ENCODE peak calls at places on chromosomes 1 and 21, in five cellular contexts. Z, C, O, W and V are unnamed samples.

GRCh38 chr1:33615546-33615945 is 143.1 kb downstream of the ZSCAN20 start:
- DNase-seq in Z (no peak), C (no peak), O (no peak), W (no peak), V (no peak)

GRCh38 chr21:45989355-45990048 is 7.9 kb downstream of the COL6A1 start:
- DNase-seq in Z (no peak), C (peak), O (no peak), W (no peak), V (no peak)

GRCh38 chr1:61140056-61140549 is 57.7 kb downstream of the NFIA start:
- DNase-seq in Z (no peak), C (no peak), O (no peak), W (no peak), V (no peak)

GRCh38 chr1:3910769-3911520 is 10.9 kb upstream of the C1orf174 start:
- DNase-seq in Z (peak), C (no peak), O (peak), W (peak), V (peak)

GRCh38 chr1:44024903-44025525 is 6.2 kb downstream of the SLC6A9 start:
- DNase-seq in Z (no peak), C (no peak), O (no peak), W (peak), V (no peak)

GRCh38 chr1:246117066-246117791 is 389.9 kb downstream of the SMYD3 start:
- DNase-seq in Z (peak), C (no peak), O (peak), W (peak), V (no peak)

GRCh38 chr21:27570306-27570868 is 603.5 kb upstream of the ADAMTS5 start:
- DNase-seq in Z (no peak), C (peak), O (peak), W (peak), V (no peak)

GRCh38 chr1:152067150-152067549 is 21.7 kb downstream of the TCHHL1 start:
- DNase-seq in Z (no peak), C (no peak), O (no peak), W (no peak), V (no peak)

GRCh38 chr1:10646347-10646861 is 150.0 kb downstream of the CASZ1 start:
- DNase-seq in Z (peak), C (no peak), O (no peak), W (peak), V (no peak)

GRCh38 chr1:119827010-119827409 is 15.8 kb upstream of the REG4 start:
- DNase-seq in Z (peak), C (no peak), O (no peak), W (peak), V (peak)

GRCh38 chr21:37971390-37971789 is 55.1 kb upstream of the KCNJ6 start:
- DNase-seq in Z (no peak), C (no peak), O (no peak), W (no peak), V (no peak)

GRCh38 chr1:198018529-198018928 is 101.4 kb downstream of the LHX9 start:
- DNase-seq in Z (no peak), C (no peak), O (no peak), W (peak), V (no peak)

GRCh38 chr1:229059671-229060079 is 211.2 kb upstream of the RAB4A start:
- DNase-seq in Z (no peak), C (peak), O (no peak), W (peak), V (no peak)

GRCh38 chr1:155017021-155017945 is 14.7 kb downstream of the ZBTB7B start:
- DNase-seq in Z (peak), C (peak), O (peak), W (peak), V (peak)

GRCh38 chr1:74857676-74858075 is 124.7 kb downstream of the TYW3 start:
- DNase-seq in Z (no peak), C (no peak), O (no peak), W (no peak), V (no peak)

GRCh38 chr1:237851209-237851845 is 39.4 kb downstream of the ZP4 start:
- DNase-seq in Z (peak), C (no peak), O (peak), W (peak), V (peak)

GRCh38 chr1:213231795-213232231 is 180.8 kb downstream of the RPS6KC1 start:
- DNase-seq in Z (no peak), C (no peak), O (no peak), W (peak), V (peak)

GRCh38 chr1:109197163-109198042 is 16.3 kb upstream of the SARS1 start:
- DNase-seq in Z (no peak), C (no peak), O (no peak), W (peak), V (no peak)

GRCh38 chr1:116334015-116334547 is 39.0 kb upstream of the ATP1A1 start:
- DNase-seq in Z (no peak), C (no peak), O (peak), W (peak), V (no peak)

GRCh38 chr1:233421293-233421692 is 93.8 kb downstream of the MAP3K21 start:
- DNase-seq in Z (no peak), C (no peak), O (no peak), W (no peak), V (no peak)